ENCODE peak calls at places on chromosome 1, in five cellular contexts. P, K, Y, W and U are unnamed samples.

GRCh38 chr1:223700942-223701637 is 11.2 kb upstream of the CAPN2 start:
- DNase-seq in W (peak; percentile 90), P (peak; percentile 64), K (peak; percentile 60), Y (peak; percentile 85), U (peak; percentile 73)

GRCh38 chr1:224459936-224460335 is 25.3 kb upstream of the WDR26 start:
- DNase-seq in P (no peak), W (no peak), Y (no peak), K (no peak), U (no peak)

GRCh38 chr1:211198880-211199279 is 60.3 kb upstream of the RCOR3 start:
- DNase-seq in P (no peak), W (no peak), K (no peak), Y (no peak), U (no peak)

GRCh38 chr1:56147459-56147858 is 431.9 kb downstream of the PLPP3 start:
- DNase-seq in W (no peak), Y (no peak), P (no peak), K (no peak), U (no peak)

GRCh38 chr1:151222130-151222529 is 23.8 kb downstream of the PIP5K1A start:
- DNase-seq in W (no peak), K (no peak), P (no peak), Y (no peak), U (no peak)

GRCh38 chr1:230878584-230878975 is 10.3 kb upstream of the C1orf198 start:
- DNase-seq in W (no peak), K (peak; percentile 89), P (no peak), Y (no peak), U (no peak)

GRCh38 chr1:233613252-233614172 is at the start of gene KCNK1:
- DNase-seq in W (no peak), Y (peak; percentile 91), K (peak; percentile 79), P (peak; percentile 87), U (peak; percentile 77)

GRCh38 chr1:181490276-181490675 is 7.0 kb downstream of the CACNA1E start:
- DNase-seq in K (no peak), Y (no peak), W (no peak), P (no peak), U (no peak)

GRCh38 chr1:33094971-33095604 is 14.1 kb downstream of the AZIN2 start:
- DNase-seq in Y (no peak), W (peak; percentile 74), K (peak; percentile 67), P (no peak), U (no peak)

GRCh38 chr1:5373281-5373680 is 618.9 kb downstream of the NPHP4 start:
- DNase-seq in P (no peak), W (no peak), K (no peak), Y (no peak), U (no peak)

GRCh38 chr1:195908121-195908520 is 700.1 kb downstream of the KCNT2 start:
- DNase-seq in K (no peak), Y (no peak), P (no peak), W (no peak), U (no peak)

GRCh38 chr1:63042278-63042677 is 258.3 kb downstream of the ATG4C start:
- DNase-seq in W (no peak), K (no peak), P (no peak), Y (no peak), U (no peak)

GRCh38 chr1:157700305-157700704 is 264 bp downstream of the FCRL3 start:
- DNase-seq in P (no peak), W (no peak), K (no peak), Y (no peak), U (no peak)

GRCh38 chr1:157700711-157701110 is at the start of gene FCRL3:
- DNase-seq in Y (no peak), P (no peak), K (no peak), W (no peak), U (no peak)

GRCh38 chr1:157703981-157704380 is 3.4 kb upstream of the FCRL3 start:
- DNase-seq in W (no peak), P (no peak), Y (no peak), K (no peak), U (no peak)

GRCh38 chr1:157704878-157705277 is 4.3 kb upstream of the FCRL3 start:
- DNase-seq in P (no peak), K (no peak), W (no peak), Y (no peak), U (no peak)

DNA sequence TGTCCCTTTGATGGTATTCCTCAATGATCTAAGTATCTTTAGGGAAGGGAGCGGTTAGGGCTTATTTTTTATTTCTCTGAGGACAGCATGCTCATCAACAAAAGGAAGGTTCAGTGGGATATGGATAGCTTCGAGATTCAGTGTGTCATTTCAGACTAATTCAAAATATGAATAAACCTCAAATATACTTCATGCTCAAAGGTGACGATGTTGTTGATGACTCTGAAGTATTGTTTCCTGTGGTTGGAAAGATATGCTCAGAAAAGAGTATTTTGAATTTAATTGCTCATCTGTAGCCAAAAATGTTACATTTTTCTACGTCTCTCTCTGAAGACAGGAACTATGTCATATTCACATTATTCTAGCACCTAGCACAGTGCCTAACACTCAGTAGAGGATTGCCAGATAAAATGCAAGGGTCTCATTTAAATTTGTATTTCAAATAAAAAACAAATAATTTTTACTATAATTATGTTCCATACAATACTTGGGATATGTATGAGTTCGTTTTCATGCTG is 1.8 kb upstream of the FCRL3 start:
- DNase-seq in P (no peak), Y (no peak), W (no peak), K (no peak), U (no peak)
- H3K4me1 ChIP-seq in P (no peaks in the 10 kb centered on the region), Y (no peaks in the 10 kb centered on the region), W (no peaks in the 10 kb centered on the region), K (no peaks in the 10 kb centered on the region), U (no peaks in the 10 kb centered on the region)

GRCh38 chr1:232259333-232259732 is 370.6 kb downstream of the SIPA1L2 start:
- DNase-seq in P (no peak), K (no peak), W (no peak), Y (no peak), U (no peak)
- H3K36me3 ChIP-seq in P (no peaks in the 10 kb centered on the region), K (no peaks in the 10 kb centered on the region), W (no peaks in the 10 kb centered on the region), Y (no peaks in the 10 kb centered on the region), U (no peaks in the 10 kb centered on the region)

DNA sequence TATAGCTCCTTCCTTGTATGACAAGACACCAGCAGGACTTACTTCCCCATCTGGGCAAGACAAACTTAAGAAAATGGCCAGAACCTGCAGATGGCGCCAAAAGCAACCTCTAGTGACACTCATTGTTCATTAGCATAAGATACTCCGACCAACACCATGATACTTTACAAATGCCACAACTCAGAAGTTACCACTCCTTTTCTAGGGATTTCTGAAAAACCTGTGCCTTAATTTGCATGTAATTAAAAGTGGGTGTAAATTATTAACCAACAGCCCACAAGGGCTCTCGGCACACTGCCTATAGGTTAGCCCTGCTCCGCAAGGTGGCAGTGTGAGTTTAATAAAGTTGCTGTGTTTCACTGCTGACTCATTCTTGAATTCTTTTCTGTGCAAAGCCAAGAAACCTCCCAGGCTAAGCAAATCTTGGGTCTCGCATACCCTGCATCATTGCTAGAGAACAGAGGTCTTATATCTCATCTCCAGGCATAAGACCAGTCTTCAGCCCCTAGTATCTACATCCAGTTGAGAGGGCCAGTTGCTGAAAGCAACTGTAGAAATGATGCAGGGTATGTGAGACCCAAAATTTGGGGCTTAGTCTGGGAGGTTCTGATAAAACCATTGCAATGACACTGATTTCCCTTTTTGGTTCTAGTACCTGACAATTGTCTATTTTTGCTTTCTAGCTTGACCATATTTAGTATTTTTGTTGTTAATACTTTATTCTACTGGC is 86.4 kb downstream of the FAF1 start:
- DNase-seq in W (peak; percentile 63), K (peak; percentile 20), P (peak; percentile 60), Y (no peak), U (no peak)
- H3K4me1 ChIP-seq in W (no peaks in the 10 kb centered on the region), K (no peaks in the 10 kb centered on the region), P (no peaks in the 10 kb centered on the region), Y (no peaks in the 10 kb centered on the region), U (no peaks in the 10 kb centered on the region)

DNA sequence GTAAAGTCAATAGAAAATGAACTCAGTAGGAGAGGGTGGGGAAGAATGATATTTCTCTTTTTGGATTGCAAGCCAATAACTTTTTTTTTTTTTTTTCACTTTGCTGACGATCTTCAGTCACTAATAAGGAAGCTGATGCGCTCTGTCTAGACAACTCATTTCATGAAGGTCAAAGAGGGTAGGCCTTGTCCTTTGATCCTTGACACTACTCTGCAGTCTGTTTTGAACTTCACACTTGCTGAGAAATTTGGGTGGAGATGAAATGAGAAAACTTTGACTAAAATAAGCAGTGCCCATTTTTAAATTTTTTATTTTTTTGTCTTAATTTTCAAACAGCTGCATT is 20.9 kb upstream of the PLXNA2 start:
- DNase-seq in P (no peak), Y (no peak), W (no peak), K (no peak), U (no peak)
- H3K36me3 ChIP-seq in P (no peaks in the 10 kb centered on the region), Y (no peaks in the 10 kb centered on the region), W (no peaks in the 10 kb centered on the region), K (no peaks in the 10 kb centered on the region), U (no peaks in the 10 kb centered on the region)

DNA sequence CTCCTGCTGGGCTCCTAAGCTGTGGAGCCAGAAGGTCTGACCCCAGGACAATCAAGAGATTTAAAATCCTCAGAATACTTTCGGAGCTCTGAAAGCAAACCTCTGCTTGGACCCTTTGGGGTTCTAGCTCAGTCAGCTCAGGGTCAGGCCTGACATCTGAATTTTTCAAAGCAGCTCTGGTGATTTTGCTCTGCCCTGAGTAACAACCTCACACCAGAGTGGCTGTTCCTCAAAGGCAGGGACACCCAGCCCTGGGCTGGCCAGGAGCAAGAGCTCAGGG is 11.9 kb downstream of the SLC1A7 start:
- DNase-seq in W (no peak), P (no peak), K (no peak), Y (peak; percentile 33), U (no peak)
- H3K4me1 ChIP-seq in W (peaks cover 35% of the 10 kb centered on the region), P (peaks cover 2% of the 10 kb centered on the region), K (peaks cover 5% of the 10 kb centered on the region), Y (no peaks in the 10 kb centered on the region), U (no peaks in the 10 kb centered on the region)

GRCh38 chr1:54400321-54400720 is 5.9 kb downstream of the SSBP3 start:
- DNase-seq in Y (no peak), P (no peak), K (no peak), W (no peak), U (no peak)

GRCh38 chr1:54397980-54398379 is 8.2 kb downstream of the SSBP3 start:
- DNase-seq in K (no peak), P (no peak), W (no peak), Y (no peak), U (no peak)

GRCh38 chr1:54399765-54400164 is 6.4 kb downstream of the SSBP3 start:
- DNase-seq in Y (no peak), K (no peak), W (no peak), P (no peak), U (no peak)

GRCh38 chr1:54397090-54397591 is 9.1 kb downstream of the SSBP3 start:
- DNase-seq in Y (no peak), W (no peak), P (no peak), K (no peak), U (no peak)

GRCh38 chr1:54398963-54399528 is 7.1 kb downstream of the SSBP3 start:
- DNase-seq in K (no peak), W (no peak), P (no peak), Y (no peak), U (no peak)
- H3K36me3 ChIP-seq in K (no peaks in the 10 kb centered on the region), W (peaks cover 86% of the 10 kb centered on the region), P (peaks cover 62% of the 10 kb centered on the region), Y (peaks cover 4% of the 10 kb centered on the region), U (peaks cover 21% of the 10 kb centered on the region)